ENCODE peak calls at places on chromosomes 7 and 10, in four cellular contexts. One of them, this sample, is unnamed.

GRCh38 chr10:30000802-30001571 is 58.4 kb downstream of the JCAD start:
- DNase-seq in HepG2: peak
- DNase-seq in A549: no peak
- DNase-seq in K562: no peak
- DNase-seq in this sample: peak

GRCh38 chr10:80196270-80196949 is 8.9 kb downstream of the ANXA11 start:
- DNase-seq in K562: no peak
- DNase-seq in A549: no peak
- DNase-seq in HepG2: peak
- DNase-seq in this sample: peak

GRCh38 chr7:14752301-14752700 is 150.2 kb downstream of the DGKB start:
- DNase-seq in K562: no peak
- DNase-seq in A549: no peak
- DNase-seq in HepG2: no peak
- DNase-seq in this sample: no peak

GRCh38 chr7:128014864-128015263 is 16.4 kb downstream of the LRRC4 start:
- DNase-seq in HepG2: no peak
- DNase-seq in K562: no peak
- DNase-seq in A549: no peak
- DNase-seq in this sample: no peak

GRCh38 chr7:148738737-148739535 is 40.2 kb downstream of the CUL1 start:
- DNase-seq in A549: no peak
- DNase-seq in K562: no peak
- DNase-seq in HepG2: no peak
- DNase-seq in this sample: peak

GRCh38 chr7:129258649-129259389 is 34.0 kb downstream of the AHCYL2 start:
- DNase-seq in K562: no peak
- DNase-seq in A549: no peak
- DNase-seq in HepG2: no peak
- DNase-seq in this sample: no peak

GRCh38 chr7:128858380-128859231 is 4.0 kb upstream of the ATP6V1F start:
- DNase-seq in HepG2: no peak
- DNase-seq in K562: peak
- DNase-seq in A549: no peak
- DNase-seq in this sample: no peak

GRCh38 chr10:87723500-87723899 is 63.8 kb downstream of the PAPSS2 start:
- DNase-seq in A549: no peak
- DNase-seq in HepG2: no peak
- DNase-seq in K562: no peak
- DNase-seq in this sample: peak

GRCh38 chr7:17598305-17598704 is 299.9 kb downstream of the AHR start:
- DNase-seq in K562: no peak
- DNase-seq in A549: no peak
- DNase-seq in HepG2: no peak
- DNase-seq in this sample: no peak

GRCh38 chr7:73885975-73886798 is 25.2 kb downstream of the TMEM270 start:
- DNase-seq in A549: no peak
- DNase-seq in K562: peak
- DNase-seq in HepG2: no peak
- DNase-seq in this sample: peak

GRCh38 chr7:85186083-85186520 is 754 bp downstream of the SEMA3D start:
- DNase-seq in HepG2: no peak
- DNase-seq in K562: no peak
- DNase-seq in A549: peak
- DNase-seq in this sample: peak

GRCh38 chr10:42940487-42941157 is 136.2 kb upstream of the RET start:
- DNase-seq in A549: no peak
- DNase-seq in HepG2: no peak
- DNase-seq in K562: no peak
- DNase-seq in this sample: no peak

GRCh38 chr10:661891-662605 is 27.4 kb downstream of the DIP2C start:
- DNase-seq in HepG2: no peak
- DNase-seq in K562: no peak
- DNase-seq in A549: no peak
- DNase-seq in this sample: no peak

GRCh38 chr10:66176772-66177171 is 749.1 kb upstream of the LRRTM3 start:
- DNase-seq in HepG2: no peak
- DNase-seq in A549: no peak
- DNase-seq in K562: no peak
- DNase-seq in this sample: peak

GRCh38 chr7:128389085-128389814 is 20.5 kb downstream of the IMPDH1 start:
- DNase-seq in K562: peak
- DNase-seq in HepG2: no peak
- DNase-seq in A549: no peak
- DNase-seq in this sample: no peak

GRCh38 chr7:44196450-44196872 is 4.3 kb upstream of the YKT6 start:
- DNase-seq in HepG2: peak
- DNase-seq in A549: peak
- DNase-seq in K562: peak
- DNase-seq in this sample: peak

GRCh38 chr7:16934947-16935742 is 53.4 kb upstream of the AGR3 start:
- DNase-seq in HepG2: no peak
- DNase-seq in A549: no peak
- DNase-seq in K562: no peak
- DNase-seq in this sample: peak

GRCh38 chr7:37287093-37287492 is 161.6 kb downstream of the ELMO1 start:
- DNase-seq in HepG2: no peak
- DNase-seq in K562: no peak
- DNase-seq in A549: no peak
- DNase-seq in this sample: no peak

GRCh38 chr10:102757323-102757722 is 13.6 kb downstream of the WBP1L start:
- DNase-seq in K562: no peak
- DNase-seq in HepG2: no peak
- DNase-seq in A549: no peak
- DNase-seq in this sample: no peak

GRCh38 chr7:155682484-155682883 is 38.0 kb downstream of the RBM33 start:
- DNase-seq in A549: no peak
- DNase-seq in K562: no peak
- DNase-seq in HepG2: peak
- DNase-seq in this sample: no peak

GRCh38 chr7:121525155-121525819 is 129.2 kb upstream of the FAM3C start:
- DNase-seq in A549: no peak
- DNase-seq in HepG2: no peak
- DNase-seq in K562: no peak
- DNase-seq in this sample: no peak
- H3K4me2 ChIP-seq in A549: no peak
- H3K4me2 ChIP-seq in HepG2: no peak
- H3K4me2 ChIP-seq in K562: no peak
- H3K4me2 ChIP-seq in this sample: no peak

DNA sequence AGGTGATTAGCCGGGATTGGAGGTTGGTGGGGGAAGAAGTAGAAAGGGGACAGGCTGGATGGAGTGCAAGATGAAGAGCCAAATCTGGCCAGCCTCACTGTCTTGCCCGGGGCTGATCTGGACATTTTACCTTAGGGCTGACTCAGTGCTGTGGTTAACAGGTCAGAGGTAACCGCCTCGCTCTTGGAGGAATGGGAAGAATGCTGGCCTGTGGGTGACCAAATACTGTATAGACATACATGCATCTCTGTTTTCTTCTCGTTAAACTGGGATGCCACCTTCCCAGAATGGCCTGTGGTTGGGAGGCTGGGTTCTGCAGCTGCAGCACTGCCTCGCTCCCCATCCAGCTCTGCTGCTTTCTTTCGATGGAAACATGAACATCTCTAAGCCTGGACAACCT is 120.0 kb downstream of the SEC23IP start:
- DNase-seq in HepG2: no peak
- DNase-seq in A549: no peak
- DNase-seq in K562: no peak
- DNase-seq in this sample: peak
- TF ChIP-seq MAZ in HepG2: no peak
- TF ChIP-seq MAZ in A549: no peak
- TF ChIP-seq MAZ in K562: no peak
- TF ChIP-seq MAZ in this sample: no peak

DNA sequence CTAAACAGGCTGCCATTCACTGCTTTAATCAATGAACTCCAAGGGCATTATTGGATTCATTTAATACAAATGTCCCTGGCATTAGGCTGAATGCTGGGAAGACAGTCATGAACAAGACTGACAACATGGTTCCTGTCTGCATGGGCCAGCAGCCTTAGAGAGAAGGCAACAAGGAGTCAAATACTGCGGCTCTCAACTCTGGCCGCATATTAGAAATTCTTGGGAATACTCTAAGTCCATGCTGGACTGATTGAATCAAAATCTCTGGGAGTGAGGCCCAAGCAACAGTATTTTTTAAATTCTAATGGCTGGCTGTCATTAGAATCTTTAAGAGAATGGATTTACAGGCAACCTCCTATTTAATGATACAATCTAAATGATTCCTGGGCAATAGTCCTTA is 34.1 kb downstream of the FGFBP3 start:
- DNase-seq in K562: no peak
- DNase-seq in HepG2: no peak
- DNase-seq in A549: no peak
- DNase-seq in this sample: no peak
- H3K4me2 ChIP-seq in K562: no peak
- H3K4me2 ChIP-seq in HepG2: no peak
- H3K4me2 ChIP-seq in A549: no peak
- H3K4me2 ChIP-seq in this sample: no peak

GRCh38 chr10:22609719-22610118 is 104.7 kb downstream of the PIP4K2A start:
- DNase-seq in HepG2: no peak
- DNase-seq in A549: no peak
- DNase-seq in K562: no peak
- DNase-seq in this sample: no peak
- TF ChIP-seq MAZ in HepG2: no peak
- TF ChIP-seq MAZ in A549: no peak
- TF ChIP-seq MAZ in K562: no peak
- TF ChIP-seq MAZ in this sample: no peak

GRCh38 chr10:120949511-120950102 is 98.4 kb downstream of the WDR11 start:
- DNase-seq in K562: no peak
- DNase-seq in A549: no peak
- DNase-seq in HepG2: no peak
- DNase-seq in this sample: no peak
- H3K4me2 ChIP-seq in K562: no peak
- H3K4me2 ChIP-seq in A549: no peak
- H3K4me2 ChIP-seq in HepG2: peak
- H3K4me2 ChIP-seq in this sample: peak